ENCODE peak calls at places on chromosomes 16 and 17, in seven cellular contexts. G, O, Q, Z, L, J and S are unnamed samples.

GRCh38 chr16:32116080-32116479 is 137.0 kb upstream of the TP53TG3D start:
- DNase-seq in G (no peak), O (no peak), Q (no peak), Z (peak; percentile 9), L (no peak), J (no peak), S (no peak)

GRCh38 chr17:38942641-38943040 is 17.2 kb downstream of the LASP1NB start:
- DNase-seq in G (no peak), O (no peak), Q (no peak), Z (no peak), L (no peak), J (no peak), S (no peak)

GRCh38 chr16:80751167-80751566 is 53.2 kb downstream of the CDYL2 start:
- DNase-seq in G (no peak), O (no peak), Q (no peak), Z (no peak), L (no peak), J (no peak), S (no peak)

GRCh38 chr17:14352139-14352538 is 51.3 kb downstream of the HS3ST3B1 start:
- DNase-seq in G (no peak), O (no peak), Q (peak; percentile 64), Z (no peak), L (no peak), J (no peak), S (no peak)

GRCh38 chr16:20799599-20799998 is 6.7 kb downstream of the ERI2 start:
- DNase-seq in G (no peak), O (no peak), Q (no peak), Z (no peak), L (no peak), J (no peak), S (no peak)

GRCh38 chr16:24504467-24505345 is 34.7 kb upstream of the RBBP6 start:
- DNase-seq in G (no peak), O (peak; percentile 26), Q (peak; percentile 71), Z (no peak), L (peak; percentile 47), J (peak; percentile 53), S (peak; percentile 60)

GRCh38 chr17:27321372-27321771 is 27.5 kb downstream of the WSB1 start:
- DNase-seq in G (no peak), O (no peak), Q (no peak), Z (no peak), L (no peak), J (no peak), S (no peak)

GRCh38 chr17:49703557-49704277 is 4.0 kb downstream of the SLC35B1 start:
- DNase-seq in G (no peak), O (no peak), Q (peak; percentile 50), Z (no peak), L (no peak), J (no peak), S (no peak)

GRCh38 chr17:9269350-9270035 is 248.2 kb downstream of the NTN1 start:
- DNase-seq in G (no peak), O (no peak), Q (no peak), Z (no peak), L (no peak), J (no peak), S (no peak)

GRCh38 chr16:59205403-59205802 is 471.3 kb upstream of the GOT2 start:
- DNase-seq in G (no peak), O (no peak), Q (no peak), Z (no peak), L (no peak), J (no peak), S (no peak)

GRCh38 chr17:58325289-58325726 is 3.3 kb downstream of the TSPOAP1 start:
- DNase-seq in G (no peak), O (no peak), Q (peak; percentile 74), Z (no peak), L (no peak), J (peak; percentile 32), S (no peak)

GRCh38 chr17:81608082-81608481 is 28.8 kb downstream of the NPLOC4 start:
- DNase-seq in G (no peak), O (no peak), Q (no peak), Z (no peak), L (no peak), J (no peak), S (no peak)

GRCh38 chr17:9255838-9256237 is 234.5 kb downstream of the NTN1 start:
- DNase-seq in G (no peak), O (no peak), Q (no peak), Z (no peak), L (no peak), J (no peak), S (no peak)

GRCh38 chr16:10708969-10709368 is 14.2 kb upstream of the TEKT5 start:
- DNase-seq in G (no peak), O (no peak), Q (no peak), Z (no peak), L (no peak), J (no peak), S (no peak)

GRCh38 chr16:71564377-71564967 is 12.4 kb downstream of the TAT start:
- DNase-seq in G (no peak), O (no peak), Q (peak; percentile 9), Z (no peak), L (peak; percentile 93), J (no peak), S (no peak)

GRCh38 chr16:959232-960040 is 11.3 kb downstream of the LMF1 start:
- DNase-seq in G (no peak), O (no peak), Q (no peak), Z (no peak), L (no peak), J (no peak), S (no peak)

GRCh38 chr17:17724991-17725852 is 44.0 kb downstream of the RAI1 start:
- DNase-seq in G (no peak), O (no peak), Q (peak; percentile 41), Z (no peak), L (no peak), J (no peak), S (no peak)

GRCh38 chr17:64223931-64224657 is 39.0 kb downstream of the TEX2 start:
- DNase-seq in G (no peak), O (no peak), Q (peak; percentile 68), Z (no peak), L (no peak), J (no peak), S (no peak)

GRCh38 chr16:66419527-66419926 is 7.6 kb upstream of the BEAN1 start:
- DNase-seq in G (no peak), O (no peak), Q (no peak), Z (no peak), L (no peak), J (no peak), S (no peak)
- TF ChIP-seq CTCF in G (no peak), O (no peak), Q (peak; percentile 38), Z (no peak), L (no peak), J (no peak), S (no peak)

DNA sequence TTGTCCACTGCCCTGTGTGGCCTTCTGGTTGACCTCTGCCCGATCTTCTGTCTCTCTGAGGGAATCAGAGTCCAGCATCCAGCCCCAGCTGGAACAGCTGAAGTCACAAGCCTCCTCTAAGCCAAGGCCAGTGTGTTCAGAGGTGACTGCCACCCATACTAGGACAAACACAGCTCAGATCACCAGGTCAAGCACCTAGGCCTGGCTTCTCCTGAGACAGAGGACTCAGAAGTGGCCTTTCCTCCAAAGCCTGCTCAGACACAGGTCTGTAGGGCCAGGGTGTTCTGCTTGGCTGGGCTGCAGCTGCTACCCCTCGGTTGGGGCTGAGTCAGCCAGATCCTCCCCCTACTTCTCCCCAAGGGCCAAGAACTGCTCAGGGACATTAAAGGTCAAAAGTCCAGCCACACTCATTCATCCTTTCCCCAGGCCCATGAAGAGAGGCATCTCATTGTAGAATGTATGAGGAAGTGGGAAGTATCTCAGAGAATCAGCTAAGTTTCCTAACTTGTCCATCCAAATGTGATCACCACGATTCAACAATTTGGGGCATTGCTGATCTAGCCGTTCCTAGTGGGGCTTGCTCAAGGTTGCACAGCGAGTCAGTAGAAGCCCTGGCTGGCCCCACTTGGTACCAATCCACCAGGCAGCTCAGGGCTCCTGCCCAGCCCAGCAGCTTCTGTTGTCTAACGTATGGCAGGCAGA is 7.6 kb downstream of the SLC46A1 start:
- DNase-seq in G (no peak), O (no peak), Q (no peak), Z (no peak), L (no peak), J (no peak), S (no peak)
- H3K27ac ChIP-seq in G (no peak overlapping the region), O (no peak overlapping the region), Q (peak overlapping the region; percentile 54), Z (no peak overlapping the region), L (no peak overlapping the region), J (peak overlapping the region; percentile 13), S (no peak overlapping the region)

DNA sequence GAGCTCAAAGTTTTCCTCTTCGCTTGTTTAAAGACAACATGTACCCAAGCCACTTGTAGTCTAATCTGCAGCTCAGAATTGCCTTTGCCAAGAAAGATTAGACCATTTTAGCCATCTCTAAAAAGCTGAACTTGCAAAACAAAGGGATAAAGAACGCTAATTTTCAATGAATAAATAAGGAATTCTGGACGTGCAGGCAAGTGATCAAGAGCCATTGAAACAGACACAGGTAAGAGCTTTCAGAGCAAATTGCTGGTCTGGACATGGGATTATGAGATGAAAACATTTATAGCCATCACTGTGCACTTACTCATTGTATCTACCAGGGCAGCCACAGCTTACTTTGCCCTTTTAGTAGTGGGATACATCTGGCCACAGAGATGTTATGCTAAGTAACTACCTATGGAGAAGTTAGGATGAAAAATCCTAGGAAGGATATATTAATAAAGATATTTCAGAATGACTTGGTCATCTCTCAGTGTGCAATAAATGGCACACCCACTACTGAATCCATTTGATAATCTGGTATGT is 44.4 kb downstream of the RND2 start:
- DNase-seq in G (no peak), O (no peak), Q (no peak), Z (no peak), L (no peak), J (no peak), S (no peak)
- H3K36me3 ChIP-seq in G (no peaks in the 10 kb centered on the region), O (no peaks in the 10 kb centered on the region), Q (peaks cover 74% of the 10 kb centered on the region), Z (peaks cover 21% of the 10 kb centered on the region), L (no peaks in the 10 kb centered on the region), J (no peaks in the 10 kb centered on the region), S (no peaks in the 10 kb centered on the region)

GRCh38 chr16:88886915-88887521 is 20.6 kb upstream of the PABPN1L start:
- DNase-seq in G (no peak), O (no peak), Q (peak; percentile 85), Z (peak; percentile 78), L (peak; percentile 60), J (peak; percentile 44), S (peak; percentile 72)
- TF ChIP-seq CTCF in G (no peak), O (no peak), Q (no peak), Z (peak; percentile 19), L (no peak), J (no peak), S (peak; percentile 50)

DNA sequence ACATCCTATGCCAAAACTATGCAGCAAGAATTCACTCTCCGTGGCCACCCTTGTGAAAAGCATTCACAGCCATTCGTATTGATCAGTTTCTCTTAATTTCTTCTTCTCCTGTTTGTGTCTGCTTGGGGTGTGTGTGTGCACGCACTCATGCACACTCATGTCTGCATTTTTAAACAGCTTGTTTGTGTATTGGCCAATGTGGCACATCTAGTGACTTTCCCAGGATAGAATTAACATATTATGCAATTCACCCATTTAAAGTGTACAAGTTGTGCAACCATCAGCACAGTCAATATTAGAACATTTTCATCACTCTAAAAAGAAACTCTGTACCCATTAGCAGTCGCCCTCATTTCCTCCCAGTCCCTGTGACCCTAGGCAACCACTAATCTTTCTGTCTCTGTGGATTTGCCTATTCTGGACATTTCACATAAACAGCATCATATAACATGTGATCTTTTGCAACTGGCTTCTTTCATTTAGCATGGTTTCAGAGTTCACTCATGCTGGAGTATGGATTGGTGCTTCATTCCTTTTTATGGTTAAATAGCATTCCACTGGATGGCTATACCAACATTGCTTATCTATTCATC is 20.1 kb downstream of the IRX3 start:
- DNase-seq in G (peak; percentile 60), O (no peak), Q (no peak), Z (no peak), L (no peak), J (no peak), S (peak; percentile 57)
- H3K27ac ChIP-seq in G (peak overlapping the region; percentile 49), O (no peak overlapping the region), Q (no peak overlapping the region), Z (no peak overlapping the region), L (no peak overlapping the region), J (no peak overlapping the region), S (no peak overlapping the region)

GRCh38 chr17:41689497-41690299 is 1.0 kb downstream of the EIF1 start:
- DNase-seq in G (no peak), O (peak; percentile 35), Q (peak; percentile 74), Z (no peak), L (peak; percentile 71), J (peak; percentile 50), S (no peak)
- H3K36me3 ChIP-seq in G (peaks cover 54% of the 10 kb centered on the region), O (peaks cover 50% of the 10 kb centered on the region), Q (peaks cover 56% of the 10 kb centered on the region), Z (peaks cover 53% of the 10 kb centered on the region), L (peaks cover 28% of the 10 kb centered on the region), J (peaks cover 31% of the 10 kb centered on the region), S (peaks cover 54% of the 10 kb centered on the region)